ENCODE peak calls at places on chromosomes 4 and X, in five cellular contexts. T is IMR-90, D is mammary epithelial cell, U is endothelial cell of umbilical vein, Q is OCI-LY7. N is an unnamed sample.

GRCh38 chrX:123236868-123237267 is 52.8 kb downstream of the GRIA3 start:
- DNase-seq in T (no peak), D (no peak), U (no peak), Q (no peak), N (peak)

GRCh38 chr4:146222313-146222712 is 8.0 kb downstream of the REELD1 start:
- DNase-seq in T (peak), D (peak), U (no peak), Q (no peak), N (peak)

GRCh38 chr4:184850431-184851199 is 24.8 kb upstream of the ACSL1 start:
- DNase-seq in T (no peak), D (no peak), U (no peak), Q (peak), N (no peak)

GRCh38 chrX:13791145-13791544 is 25.7 kb downstream of the GPM6B start:
- DNase-seq in T (no peak), D (no peak), U (no peak), Q (no peak), N (no peak)

GRCh38 chr4:147596976-147597375 is 20.2 kb upstream of the TMEM184C start:
- DNase-seq in T (peak), D (peak), U (peak), Q (no peak), N (no peak)

GRCh38 chr4:37715889-37716402 is 29.8 kb upstream of the RELL1 start:
- DNase-seq in T (peak), D (peak), U (peak), Q (no peak), N (peak)

GRCh38 chrX:136999021-136999420 is 34.8 kb downstream of the GPR101 start:
- DNase-seq in T (no peak), D (peak), U (no peak), Q (no peak), N (no peak)

GRCh38 chrX:40267334-40268118 is 169.8 kb upstream of the BCOR start:
- DNase-seq in T (no peak), D (no peak), U (peak), Q (peak), N (no peak)

GRCh38 chrX:43448688-43449087 is 207.4 kb upstream of the MAOA start:
- DNase-seq in T (no peak), D (no peak), U (no peak), Q (no peak), N (no peak)

GRCh38 chrX:17859609-17860178 is 1.4 kb downstream of the RAI2 start:
- DNase-seq in T (no peak), D (no peak), U (no peak), Q (no peak), N (peak)

GRCh38 chr4:51850294-51850693 is 7.3 kb downstream of the DCUN1D4 start:
- DNase-seq in T (no peak), D (no peak), U (no peak), Q (no peak), N (peak)

GRCh38 chr4:11743236-11743635 is 314.5 kb upstream of the HS3ST1 start:
- DNase-seq in T (peak), D (no peak), U (peak), Q (no peak), N (no peak)

GRCh38 chr4:2791518-2792395 is 1.1 kb upstream of the SH3BP2 start:
- DNase-seq in T (no peak), D (no peak), U (no peak), Q (no peak), N (no peak)

GRCh38 chr4:83819582-83819981 is 283.7 kb downstream of the GPAT3 start:
- DNase-seq in T (no peak), D (no peak), U (no peak), Q (no peak), N (no peak)

DNA sequence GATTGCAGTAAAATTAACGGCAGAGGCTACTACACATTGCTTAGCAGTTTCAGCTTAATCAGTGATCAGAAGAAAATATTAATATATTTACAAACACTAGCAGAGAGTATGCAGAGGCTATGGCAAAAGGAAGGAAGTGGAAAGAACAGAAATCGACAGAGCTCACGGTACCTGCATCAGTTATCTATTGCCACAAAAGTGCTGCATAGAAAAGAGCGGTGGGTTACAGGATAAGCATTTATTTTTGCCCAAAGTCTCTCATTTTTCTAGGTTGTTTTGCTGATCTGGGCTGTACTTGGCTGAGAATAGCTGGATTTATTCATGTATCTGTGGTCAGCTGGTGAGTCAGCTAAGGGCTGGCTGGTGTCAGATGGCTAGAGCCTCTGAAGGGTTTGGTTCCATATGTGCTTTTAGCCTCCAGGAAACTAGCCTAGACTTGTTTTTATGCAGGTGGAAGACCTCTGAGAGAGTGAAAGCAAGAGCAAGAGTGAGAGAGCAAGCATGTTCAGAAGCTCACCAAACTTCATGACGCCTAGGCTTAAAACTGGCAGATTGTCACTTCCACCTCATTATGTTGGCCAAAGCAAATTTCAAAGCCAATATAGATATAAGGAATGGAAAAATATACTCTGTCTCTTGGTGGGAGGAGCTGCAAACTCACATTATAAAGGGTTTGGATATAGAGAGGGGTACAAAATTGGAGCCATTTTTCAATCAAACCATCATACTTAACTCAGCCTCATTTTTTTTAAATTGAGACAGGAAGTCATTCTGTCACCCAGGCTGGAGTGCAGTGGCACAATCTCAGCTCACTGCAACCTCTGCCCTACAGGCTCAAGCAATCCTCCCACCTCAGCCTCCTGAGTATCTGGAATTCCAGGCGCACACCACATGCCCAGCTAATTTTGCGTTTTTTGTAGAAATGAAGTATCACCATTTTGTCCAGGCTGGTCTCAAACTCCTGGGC is 153.2 kb upstream of the RPL34 start:
- DNase-seq in T (peak), D (peak), U (no peak), Q (no peak), N (peak)
- H3K4me2 ChIP-seq in T (peak), D (peak), U (no peak), Q (no peak), N (no peak)

GRCh38 chr4:77819836-77820679 is 890 bp upstream of the CNOT6L start:
- DNase-seq in T (peak), D (peak), U (peak), Q (peak), N (peak)
- H3K4me2 ChIP-seq in T (peak), D (peak), U (peak), Q (peak), N (peak)

GRCh38 chr4:153233761-153234371 is 29.6 kb downstream of the TRIM2 start:
- DNase-seq in T (peak), D (peak), U (peak), Q (no peak), N (peak)
- H3K4me2 ChIP-seq in T (peak), D (peak), U (no peak), Q (no peak), N (no peak)

GRCh38 chr4:4805805-4806345 is 53.6 kb upstream of the MSX1 start:
- DNase-seq in T (no peak), D (no peak), U (no peak), Q (no peak), N (peak)
- H3K4me2 ChIP-seq in T (no peak), D (no peak), U (no peak), Q (no peak), N (no peak)

GRCh38 chr4:78293841-78294301 is 236.7 kb downstream of the FRAS1 start:
- DNase-seq in T (peak), D (peak), U (no peak), Q (no peak), N (no peak)

GRCh38 chr4:78296261-78296660 is 239.1 kb downstream of the FRAS1 start:
- DNase-seq in T (no peak), D (no peak), U (no peak), Q (no peak), N (peak)

GRCh38 chr4:78292336-78292735 is 235.2 kb downstream of the FRAS1 start:
- DNase-seq in T (no peak), D (no peak), U (no peak), Q (no peak), N (no peak)

GRCh38 chr4:78291277-78291676 is 234.2 kb downstream of the FRAS1 start:
- DNase-seq in T (no peak), D (no peak), U (no peak), Q (no peak), N (no peak)

GRCh38 chr4:78293348-78293747 is 236.2 kb downstream of the FRAS1 start:
- DNase-seq in T (peak), D (no peak), U (no peak), Q (no peak), N (no peak)
- H3K4me2 ChIP-seq in T (peak), D (peak), U (no peak), Q (no peak), N (no peak)

DNA sequence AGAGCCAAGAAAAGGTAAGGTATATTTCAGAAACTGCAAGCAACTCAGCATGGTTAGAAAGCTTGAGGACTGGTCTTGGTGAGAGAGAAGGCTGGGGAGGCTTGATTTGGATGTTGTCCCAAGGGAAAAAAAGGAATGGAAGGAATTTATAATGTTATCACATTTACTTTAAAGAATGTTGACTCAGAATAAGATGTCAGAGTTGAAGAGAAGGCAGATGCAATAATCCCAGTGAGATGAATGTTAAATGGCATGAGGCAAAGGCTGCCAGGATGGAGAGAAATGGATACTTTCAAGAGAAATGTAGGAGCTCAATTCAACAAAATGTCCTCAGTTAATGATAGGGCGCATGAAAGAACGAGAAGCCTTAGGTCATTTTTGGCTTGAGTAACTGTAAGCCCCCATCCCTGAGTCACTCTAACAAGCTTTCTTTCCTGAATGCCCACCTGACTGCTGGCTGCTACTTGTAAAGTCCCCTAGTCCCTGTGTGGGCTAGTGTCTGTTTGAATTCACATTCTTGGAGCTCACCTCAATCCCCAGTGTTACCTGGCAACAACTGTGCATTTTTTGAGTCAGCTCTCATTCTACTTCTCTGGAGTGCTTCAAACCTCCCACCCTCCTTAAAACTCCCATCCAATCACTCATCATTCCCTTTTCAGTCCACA is 103.0 kb upstream of the TAPT1 start:
- DNase-seq in T (peak), D (no peak), U (no peak), Q (no peak), N (peak)
- H3K4me2 ChIP-seq in T (no peak), D (no peak), U (no peak), Q (no peak), N (no peak)

DNA sequence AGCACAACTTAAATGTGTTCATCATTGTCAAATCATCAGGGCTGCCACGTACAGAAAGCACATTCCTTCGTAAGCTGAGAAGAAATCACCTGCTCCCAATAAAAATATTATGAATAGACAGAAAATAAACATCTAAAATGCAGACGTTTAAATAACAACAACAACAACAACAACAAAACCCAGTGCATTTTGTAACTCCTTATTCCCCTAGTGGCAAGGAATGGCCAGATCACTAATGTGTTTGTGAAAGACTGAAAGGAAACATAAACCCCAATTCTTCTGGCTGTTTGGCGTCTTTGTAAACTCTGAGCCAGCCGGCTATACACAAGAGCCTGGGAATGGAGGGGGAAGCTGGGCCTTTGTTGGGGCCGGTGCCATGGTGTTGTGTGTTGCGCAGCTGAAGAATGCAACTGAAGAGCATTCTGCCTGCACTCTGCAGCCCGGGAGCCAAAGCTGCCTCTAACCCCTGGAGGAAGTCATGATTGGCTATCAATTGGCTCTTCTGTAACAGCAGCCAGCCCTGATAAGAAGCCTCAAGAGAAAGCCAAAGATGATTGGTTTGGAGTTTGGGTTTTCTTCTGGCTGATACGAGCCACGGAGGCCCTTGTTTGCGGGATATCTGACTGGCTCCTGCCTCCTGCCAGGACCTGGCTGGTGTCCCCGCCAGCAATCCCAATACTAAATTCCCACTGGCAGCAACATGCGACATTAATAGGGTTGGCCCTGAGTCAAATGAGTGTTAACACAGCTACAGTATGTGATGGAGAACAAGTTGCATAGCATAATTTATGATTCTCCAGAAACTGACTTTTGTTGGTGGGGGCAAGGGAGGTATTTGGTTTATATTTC is 89.7 kb upstream of the TFDP3 start:
- DNase-seq in T (no peak), D (no peak), U (no peak), Q (no peak), N (peak)
- H3K4me2 ChIP-seq in T (no peak), D (no peak), U (no peak), Q (no peak), N (no peak)

GRCh38 chr4:26787461-26788340 is 72.9 kb upstream of the STIM2 start:
- DNase-seq in T (peak), D (peak), U (peak), Q (peak), N (peak)
- H3K4me2 ChIP-seq in T (peak), D (peak), U (peak), Q (peak), N (no peak)

DNA sequence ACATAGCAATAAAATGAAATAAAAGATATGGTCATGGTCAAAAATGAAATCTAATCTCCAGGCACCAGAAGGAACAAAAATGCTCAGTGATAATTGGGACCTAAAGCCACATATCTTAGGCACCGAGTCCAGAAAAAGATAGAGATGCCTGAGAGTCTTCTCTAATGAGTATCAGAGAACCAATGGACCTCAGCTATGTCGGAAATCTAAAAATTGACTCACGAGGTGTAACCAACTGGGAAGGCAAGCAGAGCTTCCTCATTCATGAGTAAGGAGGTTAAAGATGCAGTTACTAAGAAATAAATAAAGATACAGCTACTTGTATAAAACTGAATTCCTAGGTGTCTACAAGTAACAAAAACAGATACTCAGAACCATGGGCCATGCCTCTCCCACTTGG is 72.1 kb downstream of the KLHL34 start:
- DNase-seq in T (peak), D (no peak), U (no peak), Q (no peak), N (no peak)
- H3K4me2 ChIP-seq in T (no peak), D (no peak), U (no peak), Q (no peak), N (no peak)

GRCh38 chr4:6706173-6706572 is 3.5 kb downstream of the MRFAP1L1 start:
- DNase-seq in T (no peak), D (no peak), U (no peak), Q (no peak), N (no peak)
- H3K4me2 ChIP-seq in T (no peak), D (no peak), U (no peak), Q (no peak), N (no peak)

N was measured in mesendoderm.